ENCODE peak calls at places on chromosomes 11 and 22, in seven cellular contexts. One of them, this sample, is unnamed.

GRCh38 chr22:33903012-33903411 is 17.3 kb downstream of the LARGE1 start:
- DNase-seq in epithelial cell of esophagus: no peak
- DNase-seq in AG04450: no peak
- DNase-seq in GM12865: no peak
- DNase-seq in HFF-Myc: no peak
- DNase-seq in IMR-90: no peak
- DNase-seq in DND-41: no peak
- DNase-seq in this sample: no peak

GRCh38 chr11:2516276-2517015 is 71.6 kb downstream of the KCNQ1 start:
- DNase-seq in epithelial cell of esophagus: no peak
- DNase-seq in AG04450: no peak
- DNase-seq in GM12865: no peak
- DNase-seq in HFF-Myc: no peak
- DNase-seq in IMR-90: no peak
- DNase-seq in DND-41: no peak
- DNase-seq in this sample: no peak

GRCh38 chr11:116859175-116859574 is 21.8 kb upstream of the APOA1 start:
- DNase-seq in epithelial cell of esophagus: no peak
- DNase-seq in AG04450: no peak
- DNase-seq in GM12865: no peak
- DNase-seq in HFF-Myc: no peak
- DNase-seq in IMR-90: no peak
- DNase-seq in DND-41: no peak
- DNase-seq in this sample: no peak

GRCh38 chr11:110966131-110966530 is 253.9 kb upstream of the ARHGAP20 start:
- DNase-seq in epithelial cell of esophagus: no peak
- DNase-seq in AG04450: no peak
- DNase-seq in GM12865: no peak
- DNase-seq in HFF-Myc: no peak
- DNase-seq in IMR-90: no peak
- DNase-seq in DND-41: no peak
- DNase-seq in this sample: no peak

GRCh38 chr11:11309906-11310305 is 43.1 kb downstream of the CSNK2A3 start:
- DNase-seq in epithelial cell of esophagus: no peak
- DNase-seq in AG04450: no peak
- DNase-seq in GM12865: no peak
- DNase-seq in HFF-Myc: no peak
- DNase-seq in IMR-90: no peak
- DNase-seq in DND-41: no peak
- DNase-seq in this sample: no peak

GRCh38 chr11:68973219-68973618 is 7.6 kb downstream of the MRGPRD start:
- DNase-seq in epithelial cell of esophagus: no peak
- DNase-seq in AG04450: no peak
- DNase-seq in GM12865: no peak
- DNase-seq in HFF-Myc: no peak
- DNase-seq in IMR-90: no peak
- DNase-seq in DND-41: no peak
- DNase-seq in this sample: no peak

GRCh38 chr11:105372214-105372613 is 232.6 kb upstream of the CARD18 start:
- DNase-seq in epithelial cell of esophagus: peak
- DNase-seq in AG04450: no peak
- DNase-seq in GM12865: no peak
- DNase-seq in HFF-Myc: no peak
- DNase-seq in IMR-90: no peak
- DNase-seq in DND-41: no peak
- DNase-seq in this sample: no peak

GRCh38 chr22:45511847-45512261 is 9.2 kb downstream of the FBLN1 start:
- DNase-seq in epithelial cell of esophagus: peak
- DNase-seq in AG04450: peak
- DNase-seq in GM12865: no peak
- DNase-seq in HFF-Myc: peak
- DNase-seq in IMR-90: peak
- DNase-seq in DND-41: no peak
- DNase-seq in this sample: peak

GRCh38 chr11:1303196-1303821 is 6.1 kb downstream of the TOLLIP start:
- DNase-seq in epithelial cell of esophagus: peak
- DNase-seq in AG04450: no peak
- DNase-seq in GM12865: no peak
- DNase-seq in HFF-Myc: no peak
- DNase-seq in IMR-90: no peak
- DNase-seq in DND-41: no peak
- DNase-seq in this sample: no peak

GRCh38 chr22:38412435-38413084 is 42.4 kb downstream of the KCNJ4 start:
- DNase-seq in epithelial cell of esophagus: no peak
- DNase-seq in AG04450: no peak
- DNase-seq in GM12865: no peak
- DNase-seq in HFF-Myc: no peak
- DNase-seq in IMR-90: no peak
- DNase-seq in DND-41: no peak
- DNase-seq in this sample: no peak

GRCh38 chr11:43580735-43581369 is 99.7 kb upstream of the HSD17B12 start:
- DNase-seq in epithelial cell of esophagus: no peak
- DNase-seq in AG04450: no peak
- DNase-seq in GM12865: no peak
- DNase-seq in HFF-Myc: no peak
- DNase-seq in IMR-90: peak
- DNase-seq in DND-41: no peak
- DNase-seq in this sample: no peak

GRCh38 chr22:47157093-47157420 is 394.6 kb downstream of the TBC1D22A start:
- DNase-seq in epithelial cell of esophagus: no peak
- DNase-seq in AG04450: no peak
- DNase-seq in GM12865: no peak
- DNase-seq in HFF-Myc: no peak
- DNase-seq in IMR-90: no peak
- DNase-seq in DND-41: no peak
- DNase-seq in this sample: no peak

GRCh38 chr11:118658372-118659313 is 20.8 kb downstream of the TREH start:
- DNase-seq in epithelial cell of esophagus: no peak
- DNase-seq in AG04450: no peak
- DNase-seq in GM12865: no peak
- DNase-seq in HFF-Myc: no peak
- DNase-seq in IMR-90: no peak
- DNase-seq in DND-41: no peak
- DNase-seq in this sample: no peak

GRCh38 chr11:120431633-120432032 is 79.9 kb upstream of the GRIK4 start:
- DNase-seq in epithelial cell of esophagus: peak
- DNase-seq in AG04450: peak
- DNase-seq in GM12865: peak
- DNase-seq in HFF-Myc: peak
- DNase-seq in IMR-90: peak
- DNase-seq in DND-41: no peak
- DNase-seq in this sample: peak
- H3K4me3 ChIP-seq in epithelial cell of esophagus: no peak
- H3K4me3 ChIP-seq in AG04450: no peak
- H3K4me3 ChIP-seq in GM12865: no peak
- H3K4me3 ChIP-seq in HFF-Myc: no peak
- H3K4me3 ChIP-seq in IMR-90: no peak
- H3K4me3 ChIP-seq in DND-41: no peak
- H3K4me3 ChIP-seq in this sample: no peak

DNA sequence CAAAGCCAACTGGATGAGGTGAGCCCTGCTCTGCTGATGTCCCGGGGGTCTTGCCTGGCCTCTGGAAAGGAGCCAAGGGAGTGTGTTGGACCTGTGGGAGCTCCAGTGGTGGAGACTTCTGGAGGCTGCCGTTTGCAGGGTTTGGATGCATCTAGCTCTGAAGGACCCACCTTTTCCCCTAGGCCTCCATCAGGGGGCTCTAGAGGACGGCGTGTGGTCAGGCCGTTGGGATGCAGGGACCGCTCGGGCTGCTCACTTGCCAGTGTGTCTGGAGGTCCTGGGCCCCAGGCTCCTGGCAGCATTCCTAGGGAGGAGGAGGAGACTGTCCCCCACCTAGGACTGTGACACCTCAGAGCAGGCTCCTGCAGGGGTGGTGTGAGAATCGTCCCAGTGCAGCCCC is 58.3 kb downstream of the PRDM11 start:
- DNase-seq in epithelial cell of esophagus: no peak
- DNase-seq in AG04450: no peak
- DNase-seq in GM12865: no peak
- DNase-seq in HFF-Myc: no peak
- DNase-seq in IMR-90: no peak
- DNase-seq in DND-41: no peak
- DNase-seq in this sample: no peak
- TF ChIP-seq CTCF in epithelial cell of esophagus: no peak
- TF ChIP-seq CTCF in AG04450: no peak
- TF ChIP-seq CTCF in GM12865: no peak
- TF ChIP-seq CTCF in HFF-Myc: no peak
- TF ChIP-seq CTCF in IMR-90: no peak
- TF ChIP-seq CTCF in DND-41: no peak
- TF ChIP-seq CTCF in this sample: no peak

GRCh38 chr22:25154686-25154999 is 45.0 kb upstream of the CRYBB3 start:
- DNase-seq in epithelial cell of esophagus: no peak
- DNase-seq in AG04450: no peak
- DNase-seq in GM12865: no peak
- DNase-seq in HFF-Myc: no peak
- DNase-seq in IMR-90: no peak
- DNase-seq in DND-41: no peak
- DNase-seq in this sample: no peak
- H3K4me3 ChIP-seq in epithelial cell of esophagus: no peak
- H3K4me3 ChIP-seq in AG04450: no peak
- H3K4me3 ChIP-seq in GM12865: no peak
- H3K4me3 ChIP-seq in HFF-Myc: no peak
- H3K4me3 ChIP-seq in IMR-90: no peak
- H3K4me3 ChIP-seq in DND-41: no peak
- H3K4me3 ChIP-seq in this sample: no peak

DNA sequence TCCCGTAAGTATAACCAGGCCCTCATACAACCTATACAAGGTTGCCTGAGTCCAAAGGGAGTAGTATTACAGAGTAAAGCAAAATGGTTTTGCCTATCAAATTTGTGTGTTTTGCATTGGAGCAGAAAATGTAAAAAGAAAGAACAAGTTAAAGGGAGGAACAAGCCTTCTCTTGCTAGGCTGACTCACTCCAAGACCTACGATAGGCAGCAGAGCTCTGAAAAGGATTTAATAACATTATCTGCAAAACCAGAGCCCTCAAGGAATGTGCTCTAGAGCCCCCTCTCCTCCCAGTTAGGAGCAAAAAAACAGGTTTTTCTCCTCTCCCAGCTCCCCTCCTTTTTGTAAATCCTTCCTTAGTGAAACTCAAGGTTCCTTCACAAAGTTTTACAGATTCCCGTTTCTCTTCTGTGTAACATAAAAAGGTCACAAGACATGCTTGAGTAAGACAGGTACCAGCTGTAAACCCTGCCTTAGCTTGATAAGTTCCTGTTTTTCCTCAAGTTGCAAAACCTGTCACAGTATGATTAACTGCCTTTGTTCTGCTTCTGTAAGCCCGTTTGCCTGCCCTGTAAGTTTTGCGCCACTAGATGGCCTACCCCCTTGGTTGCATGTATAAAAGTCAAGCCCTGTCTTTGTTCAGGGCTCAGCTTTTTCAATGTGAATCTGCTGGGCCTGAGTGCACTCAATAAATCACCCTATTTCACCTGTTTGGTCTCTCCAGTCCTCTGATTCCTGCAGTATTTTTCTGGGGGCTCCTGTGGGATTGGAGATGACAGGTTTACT is 498.2 kb downstream of the KCNA4 start:
- DNase-seq in epithelial cell of esophagus: peak
- DNase-seq in AG04450: no peak
- DNase-seq in GM12865: peak
- DNase-seq in HFF-Myc: no peak
- DNase-seq in IMR-90: no peak
- DNase-seq in DND-41: no peak
- DNase-seq in this sample: no peak
- TF ChIP-seq CTCF in epithelial cell of esophagus: peak
- TF ChIP-seq CTCF in AG04450: no peak
- TF ChIP-seq CTCF in GM12865: peak
- TF ChIP-seq CTCF in HFF-Myc: no peak
- TF ChIP-seq CTCF in IMR-90: peak
- TF ChIP-seq CTCF in DND-41: peak
- TF ChIP-seq CTCF in this sample: no peak

This sample was measured in AG09309.